ENCODE peak calls at places on chromosome 3, in five cellular contexts. A is activated CD8-positive, alpha-beta memory T cell treated with anti-CD3 and anti-CD28 coated beads, Interleukin-2, amount 50 U/mL, for 48 hours; W is SK-MEL-5; P is activated CD4-positive, alpha-beta T cell treated with anti-CD3 and anti-CD28 coated beads, Interleukin-2, amount 50 U/mL, for 24 hours; X is iPS-NIHi11. S is an unnamed sample.

GRCh38 chr3:66004244-66004643 is 34.5 kb downstream of the MAGI1 start:
- DNase-seq in A (no peak), W (no peak), P (no peak), X (no peak), S (no peak)

GRCh38 chr3:100289339-100289738 is 28.5 kb downstream of the TBC1D23 start:
- DNase-seq in A (no peak), W (no peak), P (no peak), X (no peak), S (no peak)

GRCh38 chr3:15797600-15798303 is at the start of gene ANKRD28:
- DNase-seq in A (no peak), W (peak), P (peak), X (peak), S (peak)

GRCh38 chr3:57500506-57500905 is 43.6 kb downstream of the DNAH12 start:
- DNase-seq in A (no peak), W (no peak), P (no peak), X (no peak), S (no peak)

GRCh38 chr3:114290911-114291901 is 2.6 kb upstream of the TIGIT start:
- DNase-seq in A (peak), W (peak), P (peak), X (peak), S (no peak)

GRCh38 chr3:125202197-125202596 is 10.4 kb downstream of the SLC12A8 start:
- DNase-seq in A (no peak), W (peak), P (no peak), X (peak), S (no peak)

GRCh38 chr3:52028572-52028971 is 27.8 kb downstream of the DUSP7 start:
- DNase-seq in A (no peak), W (no peak), P (no peak), X (no peak), S (no peak)

GRCh38 chr3:184771158-184771730 is 40.7 kb upstream of the VPS8 start:
- DNase-seq in A (no peak), W (no peak), P (no peak), X (no peak), S (no peak)

S was measured in retinal pigment epithelial cell.